ENCODE peak calls at places on chromosomes 4 and X, in eight cellular contexts. S, U, B, V, R, D, N and J are unnamed samples.

GRCh38 chr4:157052429-157053040 is 23.4 kb upstream of the GLRB start:
- DNase-seq in R (no peak), V (no peak), N (no peak), S (no peak), B (no peak), U (no peak), D (peak), J (no peak)

GRCh38 chr4:184437988-184438774 is 36.2 kb downstream of the IRF2 start:
- DNase-seq in B (no peak), N (no peak), U (no peak), D (no peak), V (no peak), R (no peak), S (no peak), J (no peak)

GRCh38 chr4:185040523-185040922 is 22.2 kb downstream of the HELT start:
- DNase-seq in U (no peak), D (no peak), R (no peak), N (no peak), S (no peak), B (no peak), V (no peak), J (no peak)

GRCh38 chr4:151207868-151208267 is 69.1 kb upstream of the PRSS48 start:
- DNase-seq in U (no peak), V (no peak), R (no peak), S (no peak), B (no peak), N (no peak), D (no peak), J (no peak)

GRCh38 chrX:39936886-39937770 is 160.6 kb downstream of the BCOR start:
- DNase-seq in U (no peak), S (no peak), R (peak), N (no peak), V (no peak), B (no peak), D (no peak), J (no peak)

GRCh38 chrX:48956728-48957414 is 536 bp downstream of the OTUD5 start:
- DNase-seq in B (no peak), D (no peak), V (peak), R (no peak), S (no peak), N (peak), U (no peak), J (peak)

GRCh38 chr4:13540446-13541175 is 3.7 kb downstream of the NKX3-2 start:
- DNase-seq in D (peak), B (no peak), N (no peak), R (no peak), S (no peak), V (no peak), U (no peak), J (no peak)

GRCh38 chrX:150942958-150943594 is 40.1 kb upstream of the HMGB3 start:
- DNase-seq in V (no peak), D (no peak), B (no peak), N (no peak), U (no peak), R (no peak), S (no peak), J (peak)

GRCh38 chr4:52102587-52102986 is 51.5 kb downstream of the SPATA18 start:
- DNase-seq in U (no peak), R (no peak), N (no peak), S (no peak), B (no peak), D (no peak), V (no peak), J (no peak)

GRCh38 chrX:10622197-10622596 is 1.8 kb upstream of the MID1 start:
- DNase-seq in U (no peak), N (no peak), S (no peak), V (no peak), B (no peak), D (no peak), R (no peak), J (no peak)

DNA sequence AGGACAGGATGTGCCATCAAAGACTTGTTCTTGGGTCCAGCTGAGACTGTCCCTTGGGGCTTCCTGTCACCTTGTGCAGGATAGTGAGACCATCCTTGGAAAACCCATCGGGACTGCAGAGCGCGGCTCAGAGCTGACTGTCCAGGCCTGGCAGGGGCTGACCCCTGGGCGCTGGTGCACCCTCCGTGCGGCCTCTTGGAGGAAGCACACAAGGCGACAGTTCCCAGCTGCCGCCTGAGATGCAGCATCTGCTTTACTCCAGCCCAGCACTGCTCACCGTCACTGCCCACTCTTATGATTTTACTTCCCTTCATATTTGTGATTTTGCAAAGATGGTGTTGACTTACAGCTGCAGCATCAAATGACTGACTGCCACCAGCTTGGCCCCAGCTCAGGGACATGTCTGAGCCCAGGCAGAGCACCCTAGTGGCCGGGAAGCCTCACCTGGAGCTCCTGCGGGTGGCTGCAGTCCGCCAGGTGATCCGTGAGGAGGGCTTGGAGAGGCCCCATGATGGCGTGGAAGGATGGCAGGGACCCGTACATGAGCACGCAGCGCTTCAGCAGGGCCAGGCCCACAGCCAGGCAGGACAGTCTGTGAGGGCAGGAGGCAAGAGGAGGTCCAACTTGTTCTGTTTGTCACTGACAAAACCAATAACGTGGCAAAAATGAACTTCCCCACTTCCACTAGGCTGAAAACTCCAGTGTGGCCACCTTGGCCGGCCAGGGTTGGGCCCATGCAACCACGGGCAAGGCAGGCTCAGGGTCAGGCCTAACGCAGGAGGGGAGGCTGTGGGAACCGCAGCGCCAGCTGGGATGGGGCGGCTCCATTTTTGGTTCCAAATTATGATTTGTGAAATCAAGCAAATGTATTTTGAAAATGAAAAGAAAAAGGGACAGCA is 21.8 kb downstream of the NOP14 start:
- DNase-seq in V (no peak), U (no peak), S (no peak), D (no peak), B (no peak), R (no peak), N (peak), J (no peak)
- TF ChIP-seq POLR2A in V (no peak), U (no peak), S (no peak), D (peak), B (no peak), R (no peak), N (no peak), J (no peak)

DNA sequence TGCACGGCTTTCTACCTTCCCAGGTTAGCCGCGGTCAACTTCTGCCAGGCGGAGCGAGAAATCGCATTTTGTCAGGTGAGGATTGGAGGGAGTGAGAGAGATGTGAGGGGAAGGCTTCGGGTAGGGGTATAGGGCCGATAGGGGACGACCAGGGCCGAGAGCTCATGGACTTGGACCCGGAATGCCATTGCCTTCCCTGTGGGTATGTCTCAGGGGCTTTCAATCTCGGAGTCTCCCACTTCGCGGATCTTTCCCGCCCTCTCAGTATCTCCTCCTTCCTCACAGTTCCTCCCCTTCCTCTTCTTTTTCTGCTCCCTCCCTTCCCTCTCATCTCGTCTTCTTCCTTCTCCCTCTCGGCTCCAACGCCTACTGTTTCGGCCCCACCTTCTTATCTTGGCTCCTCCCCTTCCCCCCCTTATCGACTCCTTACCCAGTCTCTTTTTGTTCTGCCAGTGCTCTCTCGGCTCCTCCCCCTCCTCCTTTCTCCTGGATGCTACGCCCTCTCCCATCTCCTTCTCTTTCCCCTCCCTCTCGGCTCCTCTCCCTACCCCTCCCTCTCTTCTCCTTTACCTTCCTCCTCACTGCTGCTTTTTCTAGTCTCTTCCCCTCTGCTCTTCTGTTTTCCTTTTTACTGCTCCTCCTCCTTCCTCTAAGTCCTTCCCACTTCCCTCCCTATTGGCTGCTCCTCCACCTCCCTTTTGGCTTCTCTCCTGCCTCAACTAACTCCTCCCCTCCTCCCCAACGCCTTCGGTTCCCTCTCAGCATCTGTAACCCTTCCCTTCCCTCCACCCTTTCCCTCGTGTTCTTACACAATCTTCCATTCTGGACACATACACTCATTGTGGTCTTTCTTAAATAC is 29.4 kb upstream of the RBMX start:
- DNase-seq in V (peak), B (peak), N (peak), S (peak), D (peak), U (peak), R (peak), J (peak)
- TF ChIP-seq POLR2A in V (no peak), B (no peak), N (no peak), S (peak), D (peak), U (peak), R (no peak), J (peak)

DNA sequence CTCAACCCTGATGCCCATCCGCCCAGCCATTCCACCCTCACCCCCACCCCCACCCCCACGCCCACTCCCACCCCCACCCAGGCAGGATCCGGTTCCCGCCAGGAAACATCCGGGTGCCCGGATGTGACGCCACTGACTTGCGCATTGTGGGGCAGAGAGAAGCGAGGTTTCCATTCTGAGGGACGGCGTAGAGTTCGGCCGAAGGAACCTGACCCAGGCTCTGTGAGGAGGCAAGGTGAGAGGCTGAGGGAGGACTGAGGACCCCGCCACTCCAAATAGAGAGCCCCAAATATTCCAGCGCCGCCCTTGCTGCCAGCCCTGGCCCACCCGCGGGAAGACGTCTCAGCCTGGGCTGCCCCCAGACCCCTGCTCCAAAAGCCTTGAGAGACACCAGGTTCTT is at the start of gene MAGEA1:
- DNase-seq in S (no peak), U (no peak), N (no peak), B (no peak), R (no peak), V (no peak), D (no peak), J (no peak)
- TF ChIP-seq POLR2A in S (no peak), U (no peak), N (no peak), B (no peak), R (no peak), V (no peak), D (no peak), J (no peak)

GRCh38 chr4:128061566-128062536 is 739 bp downstream of the LARP1B start:
- DNase-seq in N (peak), B (peak), V (peak), S (peak), R (no peak), D (peak), U (peak), J (peak)
- TF ChIP-seq POLR2A in N (no peak), B (no peak), V (no peak), S (no peak), R (peak), D (peak), U (peak), J (peak)

GRCh38 chr4:2964077-2964471 is 703 bp downstream of the GRK4 start:
- DNase-seq in U (no peak), B (no peak), N (no peak), V (no peak), S (no peak), D (no peak), R (no peak), J (no peak)

GRCh38 chr4:2962099-2962455 is 1.1 kb downstream of the NOP14 start:
- DNase-seq in U (no peak), S (no peak), N (no peak), V (no peak), R (no peak), B (no peak), D (no peak), J (no peak)

GRCh38 chr4:2965262-2965661 is 1.9 kb downstream of the GRK4 start:
- DNase-seq in U (no peak), D (no peak), N (no peak), V (no peak), S (no peak), B (no peak), R (no peak), J (no peak)

GRCh38 chr4:2962614-2963184 is 507 bp downstream of the NOP14 start:
- DNase-seq in R (no peak), U (no peak), B (no peak), D (peak), V (peak), S (no peak), N (peak), J (peak)

GRCh38 chr4:2963185-2964076 is at the start of the genes GRK4 and NOP14:
- DNase-seq in B (peak), S (peak), N (peak), V (peak), U (peak), R (peak), D (peak), J (peak)
- TF ChIP-seq POLR2A in B (peak), S (peak), N (peak), V (no peak), U (peak), R (peak), D (peak), J (peak)

GRCh38 chrX:79235899-79236298 is 91.4 kb downstream of the GPR174 start:
- DNase-seq in R (no peak), S (no peak), D (no peak), V (no peak), U (no peak), B (no peak), N (no peak), J (no peak)
- TF ChIP-seq POLR2A in R (no peak), S (no peak), D (no peak), V (no peak), U (no peak), B (no peak), N (no peak), J (no peak)

DNA sequence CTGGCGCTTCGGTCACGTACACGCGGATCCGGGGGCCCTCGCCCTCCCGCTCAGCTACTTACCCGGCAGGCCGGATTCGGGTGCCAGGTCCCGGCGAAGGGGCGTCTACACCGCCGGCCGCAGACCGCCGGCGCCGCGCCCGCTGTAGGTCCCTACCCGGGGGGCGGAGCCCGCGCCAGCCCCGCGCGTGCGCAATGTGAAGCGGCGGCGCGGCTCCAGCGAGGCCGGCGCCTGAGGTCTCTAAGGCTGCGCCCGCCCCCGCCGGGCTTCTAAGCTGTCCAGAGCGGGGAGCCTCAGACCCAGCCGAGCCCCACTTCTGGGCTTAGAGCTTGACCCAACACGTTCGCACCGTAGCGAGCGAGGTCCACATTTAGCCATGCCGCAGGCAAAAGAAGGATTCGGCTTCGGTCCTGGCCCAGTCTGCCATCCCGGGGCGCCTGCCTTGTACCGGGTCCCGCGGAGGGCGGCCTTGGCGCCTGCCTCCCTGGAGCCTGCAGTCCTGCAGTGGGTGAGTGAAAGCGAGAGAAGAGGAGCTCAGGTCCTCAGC is at the start of gene ZNF518B:
- DNase-seq in N (peak), U (peak), R (no peak), B (peak), V (peak), D (peak), S (peak), J (peak)
- TF ChIP-seq POLR2A in N (peak), U (peak), R (peak), B (no peak), V (no peak), D (no peak), S (peak), J (no peak)

GRCh38 chr4:26583865-26584652 is at the start of gene TBC1D19:
- DNase-seq in S (peak), V (peak), N (peak), D (peak), B (peak), U (peak), R (peak), J (peak)
- TF ChIP-seq POLR2A in S (no peak), V (no peak), N (peak), D (peak), B (peak), U (peak), R (peak), J (peak)